ENCODE peak calls at places on chromosomes 5 and 9, in five cellular contexts. J is cerebellar cortex; U is NCI-H748 treated with DMSO at 0.1 percent for 48 hours; X is stimulated activated CD4-positive, alpha-beta T cell treated with anti-CD3 and anti-CD28 coated beads, Interleukin-4, amount 100 ng/mL, for 4 hours; M is RPMI7951. S is an unnamed sample.

GRCh38 chr5:107604990-107605389 is 65.7 kb downstream of the EFNA5 start:
- DNase-seq in J (no peak), X (no peak), U (no peak), M (peak; percentile 53), S (no peak)

GRCh38 chr5:159877894-159878448 is 38.3 kb upstream of the ADRA1B start:
- DNase-seq in U (no peak), J (peak; percentile 10), M (no peak), X (no peak), S (peak; percentile 59)

GRCh38 chr5:83360573-83360972 is 111.0 kb upstream of the VCAN start:
- DNase-seq in M (no peak), X (no peak), U (no peak), J (no peak), S (no peak)

GRCh38 chr9:114000063-114000454 is 78.0 kb downstream of the AMBP start:
- DNase-seq in X (no peak), U (no peak), J (no peak), M (no peak), S (peak; percentile 8)

GRCh38 chr5:176608937-176609723 is 826 bp downstream of the GPRIN1 start:
- DNase-seq in J (no peak), U (no peak), X (peak; percentile 25), M (peak; percentile 23), S (no peak)

GRCh38 chr5:122154491-122154890 is 25.1 kb downstream of the ZNF474 start:
- DNase-seq in J (no peak), U (no peak), X (no peak), M (no peak), S (no peak)

GRCh38 chr5:113608113-113608551 is 94.6 kb downstream of the YTHDC2 start:
- DNase-seq in M (peak; percentile 77), X (no peak), J (no peak), U (no peak), S (no peak)

GRCh38 chr9:119689879-119690278 is 320.6 kb upstream of the BRINP1 start:
- DNase-seq in U (no peak), X (no peak), M (no peak), J (no peak), S (no peak)

GRCh38 chr9:127092041-127092608 is 30.3 kb downstream of the ANGPTL2 start:
- DNase-seq in J (peak; percentile 52), X (no peak), M (no peak), U (no peak), S (no peak)

GRCh38 chr9:69798737-69799136 is 21.9 kb upstream of the CFAP95 start:
- DNase-seq in U (no peak), J (no peak), M (peak; percentile 11), X (no peak), S (no peak)

GRCh38 chr9:83649080-83649479 is 26.1 kb downstream of the IDNK start:
- DNase-seq in M (peak; percentile 26), X (peak; percentile 73), U (peak; percentile 33), J (peak; percentile 39), S (peak; percentile 57)

GRCh38 chr5:148125641-148126040 is 42.7 kb upstream of the SPINK14 start:
- DNase-seq in X (no peak), U (no peak), M (peak; percentile 19), J (no peak), S (no peak)

GRCh38 chr5:31962928-31963327 is 211.2 kb downstream of the GOLPH3 start:
- DNase-seq in M (peak; percentile 17), J (no peak), X (no peak), U (no peak), S (no peak)

GRCh38 chr5:2773327-2773726 is 21.9 kb upstream of the IRX2 start:
- DNase-seq in J (no peak), X (no peak), U (no peak), M (no peak), S (no peak)

GRCh38 chr9:113715086-113715485 is 161.0 kb upstream of the ZNF618 start:
- DNase-seq in M (peak; percentile 37), U (no peak), J (no peak), X (no peak), S (no peak)

GRCh38 chr5:127088226-127088625 is 14.9 kb upstream of the C5orf63 start:
- DNase-seq in M (peak; percentile 87), J (no peak), X (no peak), U (no peak), S (peak; percentile 39)

GRCh38 chr5:37552770-37553719 is 173.9 kb downstream of the WDR70 start:
- DNase-seq in J (peak; percentile 7), M (peak; percentile 41), U (no peak), X (no peak), S (no peak)

GRCh38 chr5:145872914-145873313 is at the start of gene GRXCR2:
- DNase-seq in J (no peak), M (no peak), X (no peak), U (no peak), S (no peak)

GRCh38 chr9:129867138-129868032 is 32.1 kb downstream of the USP20 start:
- DNase-seq in X (no peak), U (no peak), M (no peak), J (no peak), S (peak; percentile 45)

GRCh38 chr5:157100140-157100679 is 8.6 kb downstream of the HAVCR2 start:
- DNase-seq in U (no peak), M (peak; percentile 50), J (no peak), X (no peak), S (no peak)

GRCh38 chr9:16611001-16611400 is 259.5 kb downstream of the BNC2 start:
- DNase-seq in U (no peak), M (peak; percentile 28), X (no peak), J (no peak), S (no peak)

GRCh38 chr9:110821064-110821463 is 152.5 kb downstream of the MUSK start:
- DNase-seq in U (no peak), X (no peak), M (peak; percentile 73), J (no peak), S (no peak)

GRCh38 chr9:73023025-73023541 is 70.2 kb upstream of the ALDH1A1 start:
- DNase-seq in J (peak; percentile 29), X (peak; percentile 16), M (peak; percentile 61), U (peak; percentile 85), S (no peak)

GRCh38 chr9:4973902-4974301 is 11.2 kb upstream of the JAK2 start:
- DNase-seq in U (no peak), X (no peak), M (no peak), J (no peak), S (no peak)

GRCh38 chr5:3382151-3382550 is 213.5 kb upstream of the IRX1 start:
- DNase-seq in X (no peak), J (no peak), U (no peak), M (no peak), S (no peak)

GRCh38 chr9:92976436-92976835 is 29.1 kb downstream of the FGD3 start:
- DNase-seq in U (no peak), M (no peak), X (no peak), J (no peak), S (no peak)

GRCh38 chr5:100667021-100667671 is 132.0 kb downstream of the FAM174A start:
- DNase-seq in X (no peak), M (peak; percentile 20), U (no peak), J (no peak), S (no peak)

GRCh38 chr5:155886311-155887031 is 440.5 kb upstream of the SGCD start:
- DNase-seq in J (no peak), U (no peak), M (no peak), X (no peak), S (no peak)

GRCh38 chr5:73615085-73615484 is 10.9 kb upstream of the ARHGEF28 start:
- DNase-seq in M (no peak), U (no peak), X (no peak), J (no peak), S (no peak)

GRCh38 chr5:180523629-180524466 is 29.7 kb downstream of the CNOT6 start:
- DNase-seq in M (no peak), J (no peak), U (no peak), X (no peak), S (no peak)